ENCODE peak calls at places on chromosomes 4 and X, in four cellular contexts. One of them, this sample, is unnamed.
A peak's percentile ranks its signal among the peaks of the same experiment; 100 is the strongest.

GRCh38 chr4:100913685-100914084 is 395.9 kb upstream of the EMCN start:
- DNase-seq in HCT116: no peak
- DNase-seq in SK-N-SH: no peak
- DNase-seq in K562: no peak
- DNase-seq in this sample: peak; percentile 38

GRCh38 chrX:107894038-107894437 is 68.4 kb downstream of the MID2 start:
- DNase-seq in SK-N-SH: peak; percentile 41
- DNase-seq in K562: peak; percentile 50
- DNase-seq in HCT116: peak; percentile 51
- DNase-seq in this sample: peak; percentile 59

GRCh38 chr4:186724048-186724860 is 598 bp upstream of the FAT1 start:
- DNase-seq in SK-N-SH: peak; percentile 60
- DNase-seq in K562: peak; percentile 36
- DNase-seq in HCT116: no peak
- DNase-seq in this sample: peak; percentile 81

GRCh38 chr4:36099509-36099908 is 144.8 kb downstream of the ARAP2 start:
- DNase-seq in HCT116: no peak
- DNase-seq in K562: no peak
- DNase-seq in SK-N-SH: no peak
- DNase-seq in this sample: no peak

GRCh38 chr4:23782778-23783455 is 106.9 kb downstream of the PPARGC1A start:
- DNase-seq in HCT116: no peak
- DNase-seq in K562: no peak
- DNase-seq in SK-N-SH: no peak
- DNase-seq in this sample: no peak

GRCh38 chrX:120316587-120317283 is 5.5 kb upstream of the TMEM255A start:
- DNase-seq in HCT116: peak; percentile 41
- DNase-seq in SK-N-SH: no peak
- DNase-seq in K562: no peak
- DNase-seq in this sample: no peak

GRCh38 chrX:128396601-128397000 is 344.4 kb upstream of the ACTRT1 start:
- DNase-seq in HCT116: no peak
- DNase-seq in K562: no peak
- DNase-seq in SK-N-SH: no peak
- DNase-seq in this sample: no peak

GRCh38 chrX:37921758-37922157 is 74.4 kb upstream of the DYNLT3 start:
- DNase-seq in SK-N-SH: no peak
- DNase-seq in K562: no peak
- DNase-seq in HCT116: no peak
- DNase-seq in this sample: no peak

GRCh38 chrX:34874763-34875162 is 67.8 kb upstream of the FAM47B start:
- DNase-seq in SK-N-SH: no peak
- DNase-seq in HCT116: no peak
- DNase-seq in K562: no peak
- DNase-seq in this sample: no peak

GRCh38 chrX:13401724-13402123 is 81.9 kb upstream of the ATXN3L start:
- DNase-seq in HCT116: no peak
- DNase-seq in K562: no peak
- DNase-seq in SK-N-SH: no peak
- DNase-seq in this sample: no peak

GRCh38 chr4:105966046-105966445 is 70.8 kb downstream of the NPNT start:
- DNase-seq in SK-N-SH: no peak
- DNase-seq in K562: no peak
- DNase-seq in HCT116: no peak
- DNase-seq in this sample: no peak

GRCh38 chr4:122744229-122744628 is 11.7 kb downstream of the BBS12 start:
- DNase-seq in HCT116: no peak
- DNase-seq in K562: no peak
- DNase-seq in SK-N-SH: no peak
- DNase-seq in this sample: no peak

GRCh38 chrX:49053223-49054072 is 5.4 kb upstream of the CCDC120 start:
- DNase-seq in K562: peak; percentile 76
- DNase-seq in SK-N-SH: peak; percentile 90
- DNase-seq in HCT116: no peak
- DNase-seq in this sample: peak; percentile 70

GRCh38 chr4:108786351-108786750 is 23.5 kb upstream of the ETNPPL start:
- DNase-seq in SK-N-SH: no peak
- DNase-seq in HCT116: no peak
- DNase-seq in K562: no peak
- DNase-seq in this sample: no peak

GRCh38 chr4:174563399-174563798 is 41.1 kb upstream of the HPGD start:
- DNase-seq in HCT116: no peak
- DNase-seq in K562: no peak
- DNase-seq in SK-N-SH: no peak
- DNase-seq in this sample: no peak

GRCh38 chr4:42149004-42149403 is 3.5 kb downstream of the BEND4 start:
- DNase-seq in HCT116: no peak
- DNase-seq in K562: no peak
- DNase-seq in SK-N-SH: peak; percentile 24
- DNase-seq in this sample: no peak

GRCh38 chr4:132619968-132620367 is 529.1 kb upstream of the PCDH10 start:
- DNase-seq in K562: no peak
- DNase-seq in SK-N-SH: no peak
- DNase-seq in HCT116: no peak
- DNase-seq in this sample: no peak

GRCh38 chr4:81040175-81040659 is 9.7 kb downstream of the BMP3 start:
- DNase-seq in HCT116: no peak
- DNase-seq in K562: peak; percentile 31
- DNase-seq in SK-N-SH: peak; percentile 15
- DNase-seq in this sample: no peak

GRCh38 chr4:52670739-52671138 is 11.6 kb upstream of the USP46 start:
- DNase-seq in K562: no peak
- DNase-seq in HCT116: no peak
- DNase-seq in SK-N-SH: no peak
- DNase-seq in this sample: no peak

GRCh38 chr4:170672571-170672970 is 582.8 kb upstream of the AADAT start:
- DNase-seq in K562: no peak
- DNase-seq in HCT116: no peak
- DNase-seq in SK-N-SH: no peak
- DNase-seq in this sample: no peak

GRCh38 chrX:65667503-65668355 is at the start of gene MSN:
- DNase-seq in K562: peak; percentile 83
- DNase-seq in SK-N-SH: peak; percentile 15
- DNase-seq in HCT116: no peak
- DNase-seq in this sample: peak; percentile 38

GRCh38 chr4:64465263-64465662 is 56.0 kb upstream of the TECRL start:
- DNase-seq in SK-N-SH: no peak
- DNase-seq in K562: no peak
- DNase-seq in HCT116: no peak
- DNase-seq in this sample: no peak

GRCh38 chr4:142036795-142037583 is 400.6 kb downstream of the IL15 start:
- DNase-seq in HCT116: peak; percentile 19
- DNase-seq in SK-N-SH: no peak
- DNase-seq in K562: no peak
- DNase-seq in this sample: no peak

GRCh38 chr4:81207793-81208192 is 7.2 kb downstream of the PRKG2 start:
- DNase-seq in SK-N-SH: no peak
- DNase-seq in HCT116: no peak
- DNase-seq in K562: no peak
- DNase-seq in this sample: no peak

GRCh38 chr4:92477309-92477708 is 173.5 kb downstream of the GRID2 start:
- DNase-seq in SK-N-SH: no peak
- DNase-seq in K562: no peak
- DNase-seq in HCT116: no peak
- DNase-seq in this sample: no peak

GRCh38 chrX:151825927-151826471 is 86.7 kb upstream of the MAGEA4 start:
- DNase-seq in K562: peak; percentile 8
- DNase-seq in SK-N-SH: no peak
- DNase-seq in HCT116: no peak
- DNase-seq in this sample: no peak

GRCh38 chr4:5812506-5813229 is 80.2 kb downstream of the CRMP1 start:
- DNase-seq in HCT116: peak; percentile 62
- DNase-seq in K562: peak; percentile 75
- DNase-seq in SK-N-SH: peak; percentile 58
- DNase-seq in this sample: peak; percentile 54

GRCh38 chr4:83231620-83232056 is 53.0 kb downstream of the COQ2 start:
- DNase-seq in SK-N-SH: no peak
- DNase-seq in K562: no peak
- DNase-seq in HCT116: no peak
- DNase-seq in this sample: no peak

GRCh38 chr4:42654606-42655005 is 2.3 kb downstream of the ATP8A1 start:
- DNase-seq in K562: peak; percentile 17
- DNase-seq in SK-N-SH: no peak
- DNase-seq in HCT116: peak; percentile 4
- DNase-seq in this sample: no peak

GRCh38 chrX:118205421-118205820 is 88.8 kb upstream of the KLHL13 start:
- DNase-seq in K562: no peak
- DNase-seq in SK-N-SH: no peak
- DNase-seq in HCT116: no peak
- DNase-seq in this sample: no peak

GRCh38 chrX:132957211-132958085 is 981 bp downstream of the HS6ST2 start:
- DNase-seq in K562: no peak
- DNase-seq in HCT116: no peak
- DNase-seq in SK-N-SH: peak; percentile 76
- DNase-seq in this sample: no peak

GRCh38 chr4:1232661-1233621 is 16.0 kb downstream of the CTBP1 start:
- DNase-seq in HCT116: no peak
- DNase-seq in K562: no peak
- DNase-seq in SK-N-SH: peak; percentile 96
- DNase-seq in this sample: peak; percentile 42

GRCh38 chrX:130770615-130771014 is 132.4 kb downstream of the ENOX2 start:
- DNase-seq in HCT116: peak; percentile 6
- DNase-seq in K562: no peak
- DNase-seq in SK-N-SH: no peak
- DNase-seq in this sample: no peak

DNA sequence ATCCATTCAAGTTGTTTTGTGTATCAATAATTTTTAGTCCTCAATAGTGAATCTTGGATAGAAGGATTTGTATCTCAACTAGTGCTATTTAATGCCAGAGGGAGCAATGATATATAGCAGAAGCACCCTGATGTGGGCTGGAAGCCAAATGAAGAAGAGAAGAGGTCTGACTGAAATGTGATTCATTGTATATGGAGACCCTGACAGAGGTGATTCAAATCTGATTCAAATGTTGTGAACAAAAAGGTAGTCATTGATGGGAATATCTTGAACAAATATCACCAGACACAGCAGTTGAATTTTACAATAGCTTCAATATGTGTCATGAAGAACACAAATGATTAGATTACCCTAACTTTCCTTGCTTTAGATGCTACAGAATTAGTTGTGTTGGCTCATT is 27.5 kb upstream of the SULT1B1 start:
- DNase-seq in SK-N-SH: no peak
- DNase-seq in HCT116: no peak
- DNase-seq in K562: no peak
- DNase-seq in this sample: no peak
- TF ChIP-seq YY1 in SK-N-SH: no peak
- TF ChIP-seq YY1 in HCT116: no peak
- TF ChIP-seq YY1 in K562: no peak
- TF ChIP-seq YY1 in this sample: no peak

DNA sequence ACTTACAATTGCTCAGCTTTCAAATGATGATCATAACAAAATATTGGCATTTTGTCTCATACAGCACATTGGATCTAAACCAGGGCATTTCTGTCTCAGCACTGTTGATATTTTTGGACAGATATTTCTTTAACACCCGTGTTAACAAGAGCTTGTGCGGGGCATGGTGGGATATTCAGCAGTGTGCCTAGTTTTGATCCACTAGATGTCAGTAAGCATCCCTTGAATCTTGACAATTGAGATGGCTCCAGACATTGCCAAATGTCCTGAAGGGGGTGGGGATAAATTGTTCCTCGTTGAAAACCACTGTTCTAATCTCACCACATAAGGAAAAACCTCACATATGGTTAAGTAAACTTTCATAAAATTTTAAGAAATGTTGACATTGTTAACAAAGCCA is 806.3 kb downstream of the STIM2 start:
- DNase-seq in SK-N-SH: peak; percentile 3
- DNase-seq in HCT116: peak; percentile 61
- DNase-seq in K562: peak; percentile 4
- DNase-seq in this sample: no peak
- TF ChIP-seq YY1 in SK-N-SH: no peak
- TF ChIP-seq YY1 in HCT116: peak; percentile 34
- TF ChIP-seq YY1 in K562: no peak
- TF ChIP-seq YY1 in this sample: no peak

GRCh38 chr4:180434131-180434895 is 1808.9 kb upstream of the TENM3 start:
- DNase-seq in K562: no peak
- DNase-seq in HCT116: no peak
- DNase-seq in SK-N-SH: no peak
- DNase-seq in this sample: no peak
- TF ChIP-seq YY1 in K562: no peak
- TF ChIP-seq YY1 in HCT116: no peak
- TF ChIP-seq YY1 in SK-N-SH: no peak
- TF ChIP-seq YY1 in this sample: no peak

DNA sequence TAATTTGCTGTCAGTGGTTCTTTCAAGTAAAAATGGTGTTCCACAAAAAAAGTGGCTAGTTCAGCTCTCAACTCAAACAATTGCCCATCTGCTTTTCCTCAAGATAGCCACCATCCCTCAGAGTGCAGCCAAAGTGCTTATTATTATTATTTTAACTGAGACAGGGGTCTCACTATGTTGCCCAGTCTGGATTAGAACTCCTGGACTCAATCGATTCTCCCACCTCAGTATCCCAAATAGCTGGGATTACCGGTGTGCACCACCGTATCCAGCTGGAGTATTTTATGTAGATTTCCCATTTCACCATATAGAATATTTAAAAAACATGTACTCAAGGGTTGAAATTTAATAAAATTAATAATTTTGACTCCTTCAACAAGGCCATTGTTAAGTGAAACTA is 62.1 kb upstream of the USP9X start:
- DNase-seq in K562: no peak
- DNase-seq in HCT116: no peak
- DNase-seq in SK-N-SH: no peak
- DNase-seq in this sample: no peak
- TF ChIP-seq YY1 in K562: no peak
- TF ChIP-seq YY1 in HCT116: no peak
- TF ChIP-seq YY1 in SK-N-SH: no peak
- TF ChIP-seq YY1 in this sample: no peak

This sample was measured in NT2/D1.